ENCODE peak calls at places on chromosomes 11 and 22, in six cellular contexts. H, O, G, N, C and F are unnamed samples.

GRCh38 chr22:20106205-20106848 is 9.6 kb upstream of the RANBP1 start:
- DNase-seq in H (no peak), O (peak), G (no peak), N (no peak), C (no peak), F (peak)

GRCh38 chr22:46829140-46829891 is 66.9 kb downstream of the TBC1D22A start:
- DNase-seq in H (no peak), O (no peak), G (no peak), N (no peak), C (peak), F (no peak)

GRCh38 chr11:35583126-35583525 is 35.1 kb upstream of the FJX1 start:
- DNase-seq in H (no peak), O (no peak), G (no peak), N (no peak), C (no peak), F (no peak)

GRCh38 chr22:50730941-50731661 is 6.9 kb upstream of the ACR start:
- DNase-seq in H (no peak), O (no peak), G (no peak), N (no peak), C (no peak), F (no peak)

GRCh38 chr11:12674571-12674935 is 332 bp downstream of the TEAD1 start:
- DNase-seq in H (no peak), O (no peak), G (no peak), N (no peak), C (no peak), F (no peak)

GRCh38 chr11:116773203-116774112 is 671 bp upstream of the BUD13 start:
- DNase-seq in H (no peak), O (no peak), G (no peak), N (no peak), C (no peak), F (no peak)

GRCh38 chr11:68012843-68013610 is 2.9 kb downstream of the ALDH3B1 start:
- DNase-seq in H (no peak), O (no peak), G (no peak), N (no peak), C (peak), F (no peak)

GRCh38 chr11:86818466-86819282 is 18.3 kb downstream of the PRSS23 start:
- DNase-seq in H (peak), O (no peak), G (no peak), N (no peak), C (no peak), F (no peak)

GRCh38 chr22:35938226-35938625 is 90.4 kb downstream of the RBFOX2 start:
- DNase-seq in H (no peak), O (no peak), G (no peak), N (no peak), C (peak), F (no peak)

GRCh38 chr11:1470681-1471611 is 15.6 kb downstream of the MOB2 start:
- DNase-seq in H (no peak), O (peak), G (no peak), N (no peak), C (no peak), F (peak)

GRCh38 chr11:35632301-35632700 is 14.0 kb downstream of the FJX1 start:
- DNase-seq in H (no peak), O (no peak), G (no peak), N (no peak), C (peak), F (no peak)